ENCODE peak calls at places on chromosomes 3 and 15, in seven cellular contexts. One of them, this sample, is unnamed.

GRCh38 chr3:192187485-192188051 is 539.8 kb downstream of the FGF12 start:
- DNase-seq in pancreas: no peak
- DNase-seq in tibial artery: no peak
- DNase-seq in AG04450: no peak
- DNase-seq in sigmoid colon: no peak
- DNase-seq in stomach: no peak
- DNase-seq in IMR-90: no peak
- DNase-seq in this sample: no peak

GRCh38 chr15:48040166-48040817 is 80.5 kb upstream of the SLC24A5 start:
- DNase-seq in sigmoid colon: no peak
- DNase-seq in stomach: no peak
- DNase-seq in IMR-90: peak
- DNase-seq in pancreas: no peak
- DNase-seq in AG04450: no peak
- DNase-seq in tibial artery: no peak
- DNase-seq in this sample: peak

GRCh38 chr3:195855471-195856409 is 44.0 kb upstream of the MUC4 start:
- DNase-seq in IMR-90: no peak
- DNase-seq in tibial artery: no peak
- DNase-seq in sigmoid colon: no peak
- DNase-seq in pancreas: no peak
- DNase-seq in stomach: no peak
- DNase-seq in AG04450: no peak
- DNase-seq in this sample: no peak

GRCh38 chr3:72655151-72655551 is 193.1 kb downstream of the SHQ1 start:
- DNase-seq in sigmoid colon: no peak
- DNase-seq in pancreas: no peak
- DNase-seq in stomach: no peak
- DNase-seq in tibial artery: no peak
- DNase-seq in AG04450: no peak
- DNase-seq in IMR-90: no peak
- DNase-seq in this sample: peak

GRCh38 chr3:187741403-187742350 is 3.6 kb downstream of the BCL6 start:
- DNase-seq in tibial artery: peak
- DNase-seq in IMR-90: peak
- DNase-seq in sigmoid colon: peak
- DNase-seq in AG04450: no peak
- DNase-seq in stomach: peak
- DNase-seq in pancreas: peak
- DNase-seq in this sample: peak

GRCh38 chr3:53551324-53551723 is 56.9 kb downstream of the CACNA1D start:
- DNase-seq in sigmoid colon: no peak
- DNase-seq in tibial artery: no peak
- DNase-seq in IMR-90: no peak
- DNase-seq in stomach: no peak
- DNase-seq in AG04450: no peak
- DNase-seq in pancreas: no peak
- DNase-seq in this sample: no peak

GRCh38 chr3:151816091-151816604 is 2.2 kb downstream of the AADAC start:
- DNase-seq in sigmoid colon: no peak
- DNase-seq in pancreas: peak
- DNase-seq in stomach: peak
- DNase-seq in IMR-90: peak
- DNase-seq in AG04450: peak
- DNase-seq in tibial artery: no peak
- DNase-seq in this sample: peak

GRCh38 chr3:105401254-105401653 is 34.5 kb downstream of the ALCAM start:
- DNase-seq in pancreas: no peak
- DNase-seq in IMR-90: no peak
- DNase-seq in sigmoid colon: no peak
- DNase-seq in AG04450: no peak
- DNase-seq in tibial artery: no peak
- DNase-seq in stomach: no peak
- DNase-seq in this sample: no peak

GRCh38 chr3:77539014-77539413 is 499.1 kb downstream of the ROBO2 start:
- DNase-seq in IMR-90: no peak
- DNase-seq in stomach: no peak
- DNase-seq in AG04450: no peak
- DNase-seq in tibial artery: no peak
- DNase-seq in pancreas: no peak
- DNase-seq in sigmoid colon: no peak
- DNase-seq in this sample: no peak

GRCh38 chr3:67461667-67462142 is 192.7 kb downstream of the SUCLG2 start:
- DNase-seq in stomach: no peak
- DNase-seq in pancreas: no peak
- DNase-seq in tibial artery: no peak
- DNase-seq in AG04450: peak
- DNase-seq in IMR-90: peak
- DNase-seq in sigmoid colon: no peak
- DNase-seq in this sample: peak

GRCh38 chr15:45573961-45574629 is 13.1 kb upstream of the BLOC1S6 start:
- DNase-seq in pancreas: no peak
- DNase-seq in IMR-90: no peak
- DNase-seq in stomach: no peak
- DNase-seq in sigmoid colon: no peak
- DNase-seq in tibial artery: no peak
- DNase-seq in AG04450: no peak
- DNase-seq in this sample: peak

GRCh38 chr3:137946341-137946973 is 63.5 kb upstream of the CLDN18 start:
- DNase-seq in stomach: peak
- DNase-seq in tibial artery: peak
- DNase-seq in IMR-90: peak
- DNase-seq in pancreas: peak
- DNase-seq in sigmoid colon: peak
- DNase-seq in AG04450: peak
- DNase-seq in this sample: peak

GRCh38 chr3:118987466-118987865 is 47.2 kb downstream of the IGSF11 start:
- DNase-seq in AG04450: no peak
- DNase-seq in stomach: peak
- DNase-seq in pancreas: peak
- DNase-seq in sigmoid colon: peak
- DNase-seq in tibial artery: peak
- DNase-seq in IMR-90: peak
- DNase-seq in this sample: peak

GRCh38 chr3:141455603-141456327 is 31.1 kb upstream of the RASA2 start:
- DNase-seq in stomach: no peak
- DNase-seq in tibial artery: no peak
- DNase-seq in AG04450: no peak
- DNase-seq in sigmoid colon: no peak
- DNase-seq in pancreas: no peak
- DNase-seq in IMR-90: no peak
- DNase-seq in this sample: no peak

DNA sequence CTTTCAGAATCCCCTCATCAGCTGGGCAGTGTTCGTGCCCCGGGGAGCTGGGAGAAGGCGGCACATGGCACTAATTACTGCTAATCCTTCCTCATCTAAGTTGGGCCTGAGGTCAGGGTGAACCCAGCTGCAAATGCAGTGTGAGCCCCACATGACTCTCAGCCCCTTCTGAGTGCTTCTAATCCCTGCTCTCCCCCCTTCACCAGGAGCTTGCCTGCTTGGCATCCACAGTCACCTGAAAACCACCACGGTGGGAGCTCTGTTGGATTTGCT is 460 bp upstream of the TRPM1 start:
- DNase-seq in tibial artery: no peak
- DNase-seq in sigmoid colon: no peak
- DNase-seq in IMR-90: no peak
- DNase-seq in stomach: no peak
- DNase-seq in AG04450: no peak
- DNase-seq in pancreas: no peak
- DNase-seq in this sample: no peak
- H3K4me3 ChIP-seq in tibial artery: no peak
- H3K4me3 ChIP-seq in sigmoid colon: no peak
- H3K4me3 ChIP-seq in IMR-90: no peak
- H3K4me3 ChIP-seq in stomach: no peak
- H3K4me3 ChIP-seq in AG04450: no peak
- H3K4me3 ChIP-seq in pancreas: no peak
- H3K4me3 ChIP-seq in this sample: no peak

DNA sequence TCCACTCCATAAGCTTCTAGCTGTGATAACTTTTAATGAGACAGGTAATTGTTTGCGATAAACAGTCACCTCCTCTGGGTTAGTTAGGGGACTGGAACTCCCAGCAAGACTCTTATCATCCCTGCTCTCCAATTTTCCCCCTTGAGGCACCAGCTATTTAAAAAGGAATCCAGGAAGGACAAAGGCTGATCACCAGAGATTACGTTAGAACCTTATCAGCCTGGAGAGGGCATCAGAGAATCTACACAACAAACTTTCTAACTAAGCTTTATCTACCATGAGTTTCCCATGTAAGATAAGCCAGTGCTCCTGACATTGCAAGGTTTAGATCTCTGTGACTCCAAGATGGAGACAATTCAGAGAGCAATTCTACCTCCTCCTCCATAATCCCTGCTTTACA is 31.3 kb downstream of the GPR176 start:
- DNase-seq in AG04450: no peak
- DNase-seq in IMR-90: no peak
- DNase-seq in tibial artery: no peak
- DNase-seq in stomach: no peak
- DNase-seq in sigmoid colon: no peak
- DNase-seq in pancreas: no peak
- DNase-seq in this sample: no peak
- H3K4me3 ChIP-seq in AG04450: no peak
- H3K4me3 ChIP-seq in IMR-90: no peak
- H3K4me3 ChIP-seq in tibial artery: no peak
- H3K4me3 ChIP-seq in stomach: no peak
- H3K4me3 ChIP-seq in sigmoid colon: no peak
- H3K4me3 ChIP-seq in pancreas: no peak
- H3K4me3 ChIP-seq in this sample: no peak

DNA sequence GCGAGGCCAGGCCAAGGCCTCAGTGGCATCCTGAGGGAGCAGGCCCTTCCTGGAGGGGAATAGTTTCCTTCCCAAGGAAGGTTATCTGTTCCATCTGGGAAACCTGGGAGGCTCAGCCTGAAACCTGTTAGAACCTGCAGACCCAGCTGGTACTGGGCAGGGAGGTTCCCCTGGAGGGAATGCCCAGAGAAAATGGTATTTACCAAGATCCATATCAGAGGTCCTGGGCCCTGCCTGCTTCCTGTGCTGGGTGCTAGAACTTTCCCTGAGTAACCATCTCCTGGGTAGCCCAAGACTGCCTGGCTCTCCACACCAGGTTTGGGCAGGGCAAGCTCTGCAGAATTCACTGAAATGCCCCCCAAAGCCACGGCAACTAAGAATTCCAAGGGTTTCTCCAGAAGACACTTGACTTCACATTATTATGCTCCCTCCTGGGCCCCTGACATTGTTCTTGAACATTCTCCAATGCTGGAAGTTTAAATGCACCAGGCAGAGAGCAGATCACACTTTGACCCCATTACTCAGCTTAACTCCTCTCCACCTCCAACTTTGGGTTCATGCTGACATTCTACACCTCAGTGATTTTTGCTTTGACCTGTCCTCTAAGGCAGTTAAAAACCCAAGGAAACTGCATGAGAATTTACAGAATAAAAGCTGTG is 2.0 kb downstream of the CA12 start:
- DNase-seq in pancreas: no peak
- DNase-seq in sigmoid colon: no peak
- DNase-seq in tibial artery: no peak
- DNase-seq in IMR-90: no peak
- DNase-seq in AG04450: no peak
- DNase-seq in stomach: no peak
- DNase-seq in this sample: no peak
- H3K4me3 ChIP-seq in pancreas: peak
- H3K4me3 ChIP-seq in sigmoid colon: no peak
- H3K4me3 ChIP-seq in tibial artery: no peak
- H3K4me3 ChIP-seq in IMR-90: no peak
- H3K4me3 ChIP-seq in AG04450: peak
- H3K4me3 ChIP-seq in stomach: no peak
- H3K4me3 ChIP-seq in this sample: peak

DNA sequence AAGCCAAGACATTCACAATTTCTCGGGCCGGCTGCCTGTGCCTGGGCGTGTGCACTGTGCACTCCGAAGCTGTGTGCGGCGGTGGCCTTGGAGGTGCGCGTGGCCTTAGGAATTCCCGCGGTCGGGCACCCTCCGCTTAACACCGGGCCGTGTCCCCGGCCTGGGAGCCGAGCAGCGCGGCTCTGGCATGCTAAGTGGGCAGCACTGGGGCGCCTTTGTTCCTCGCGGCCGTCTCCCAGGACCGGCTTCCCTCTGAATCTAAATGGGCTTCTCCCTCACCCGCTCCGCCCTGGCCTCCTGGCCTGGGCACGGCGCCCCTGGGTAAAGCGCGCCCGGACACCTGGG is 498 bp upstream of the ARNT2 start:
- DNase-seq in sigmoid colon: no peak
- DNase-seq in AG04450: no peak
- DNase-seq in tibial artery: no peak
- DNase-seq in stomach: no peak
- DNase-seq in pancreas: peak
- DNase-seq in IMR-90: no peak
- DNase-seq in this sample: no peak
- H3K4me3 ChIP-seq in sigmoid colon: peak
- H3K4me3 ChIP-seq in AG04450: peak
- H3K4me3 ChIP-seq in tibial artery: peak
- H3K4me3 ChIP-seq in stomach: peak
- H3K4me3 ChIP-seq in pancreas: peak
- H3K4me3 ChIP-seq in IMR-90: peak
- H3K4me3 ChIP-seq in this sample: peak

GRCh38 chr3:179958759-179959158 is 78.0 kb downstream of the PEX5L start:
- DNase-seq in AG04450: no peak
- DNase-seq in sigmoid colon: no peak
- DNase-seq in pancreas: no peak
- DNase-seq in tibial artery: no peak
- DNase-seq in IMR-90: no peak
- DNase-seq in stomach: no peak
- DNase-seq in this sample: no peak
- H3K4me3 ChIP-seq in AG04450: no peak
- H3K4me3 ChIP-seq in sigmoid colon: no peak
- H3K4me3 ChIP-seq in pancreas: no peak
- H3K4me3 ChIP-seq in tibial artery: no peak
- H3K4me3 ChIP-seq in IMR-90: no peak
- H3K4me3 ChIP-seq in stomach: no peak
- H3K4me3 ChIP-seq in this sample: no peak

GRCh38 chr15:73924258-73924921 is 1.9 kb upstream of the LOXL1 start:
- DNase-seq in pancreas: no peak
- DNase-seq in sigmoid colon: no peak
- DNase-seq in IMR-90: peak
- DNase-seq in AG04450: peak
- DNase-seq in tibial artery: peak
- DNase-seq in stomach: no peak
- DNase-seq in this sample: peak
- H3K4me3 ChIP-seq in pancreas: no peak
- H3K4me3 ChIP-seq in sigmoid colon: no peak
- H3K4me3 ChIP-seq in IMR-90: no peak
- H3K4me3 ChIP-seq in AG04450: peak
- H3K4me3 ChIP-seq in tibial artery: peak
- H3K4me3 ChIP-seq in stomach: no peak
- H3K4me3 ChIP-seq in this sample: no peak

DNA sequence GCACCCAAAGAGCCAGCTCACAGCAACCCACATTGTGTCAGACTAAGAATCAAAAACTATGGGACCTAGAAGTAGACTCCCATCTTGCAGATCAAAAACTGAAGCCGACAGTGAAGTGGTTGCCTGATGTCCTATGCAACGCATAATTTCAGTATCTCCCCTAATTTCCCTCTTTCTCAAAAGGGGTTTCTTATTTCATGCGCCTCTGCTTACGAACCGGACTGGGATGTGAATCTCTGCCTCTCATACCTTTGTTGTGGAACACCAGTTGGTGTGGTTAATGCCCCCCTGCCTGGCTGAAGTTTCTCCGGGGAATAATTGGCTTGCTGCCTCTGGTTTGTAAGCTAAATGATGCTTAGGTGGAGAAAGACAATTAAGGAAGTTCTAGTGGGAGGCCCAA is 514 bp upstream of the FAM174B start:
- DNase-seq in tibial artery: no peak
- DNase-seq in stomach: no peak
- DNase-seq in pancreas: no peak
- DNase-seq in IMR-90: no peak
- DNase-seq in AG04450: no peak
- DNase-seq in sigmoid colon: no peak
- DNase-seq in this sample: no peak
- H3K4me3 ChIP-seq in tibial artery: peak
- H3K4me3 ChIP-seq in stomach: peak
- H3K4me3 ChIP-seq in pancreas: peak
- H3K4me3 ChIP-seq in IMR-90: no peak
- H3K4me3 ChIP-seq in AG04450: no peak
- H3K4me3 ChIP-seq in sigmoid colon: no peak
- H3K4me3 ChIP-seq in this sample: no peak

This sample was measured in fibroblast of pulmonary artery.